ENCODE peak calls at places on chromosomes 6 and 20, in six cellular contexts. V, C, U, H, T and Q are unnamed samples. For H3K4me1 and H3K36me3, the result is how much of the 10 kb centered on the place peaks cover.

GRCh38 chr6:2989332-2990178 is 10.1 kb upstream of the NQO2 start:
- DNase-seq in V (peak), C (peak), U (peak), H (peak), T (peak), Q (peak)

GRCh38 chr6:37210313-37210898 is 40.5 kb downstream of the PIM1 start:
- DNase-seq in V (peak), C (peak), U (no peak), H (peak), T (peak), Q (peak)

GRCh38 chr6:28880894-28881780 is 42.6 kb downstream of the TRIM27 start:
- DNase-seq in V (peak), C (peak), U (peak), H (peak), T (peak), Q (peak)

GRCh38 chr6:46014511-46015118 is 1.0 kb downstream of the CLIC5 start:
- DNase-seq in V (peak), C (no peak), U (peak), H (no peak), T (peak), Q (peak)

GRCh38 chr6:4655196-4656025 is 120.8 kb upstream of the CDYL start:
- DNase-seq in V (peak), C (no peak), U (no peak), H (peak), T (no peak), Q (no peak)

GRCh38 chr20:16801919-16802651 is 53.9 kb downstream of the OTOR start:
- DNase-seq in V (peak), C (peak), U (peak), H (peak), T (peak), Q (peak)

GRCh38 chr6:136784910-136785746 is 7.1 kb downstream of the MAP3K5 start:
- DNase-seq in V (no peak), C (no peak), U (peak), H (peak), T (peak), Q (peak)

GRCh38 chr20:32828029-32828666 is 8.4 kb downstream of the MAPRE1 start:
- DNase-seq in V (no peak), C (no peak), U (no peak), H (no peak), T (no peak), Q (no peak)

GRCh38 chr6:126716826-126717514 is 377.1 kb downstream of the CENPW start:
- DNase-seq in V (no peak), C (peak), U (no peak), H (no peak), T (no peak), Q (peak)

GRCh38 chr20:18019068-18019467 is 38.6 kb downstream of the OVOL2 start:
- DNase-seq in V (peak), C (no peak), U (no peak), H (no peak), T (no peak), Q (no peak)

GRCh38 chr20:5977223-5977622 is 26.8 kb downstream of the MCM8 start:
- DNase-seq in V (no peak), C (peak), U (no peak), H (no peak), T (no peak), Q (no peak)

GRCh38 chr6:42140051-42140450 is 2.4 kb downstream of the C6orf132 start:
- DNase-seq in V (no peak), C (peak), U (no peak), H (no peak), T (peak), Q (peak)

GRCh38 chr20:51156796-51157119 is 133.9 kb upstream of the KCNG1 start:
- DNase-seq in V (no peak), C (no peak), U (no peak), H (no peak), T (no peak), Q (no peak)

GRCh38 chr20:49821850-49822249 is 9.2 kb downstream of the SLC9A8 start:
- DNase-seq in V (no peak), C (peak), U (no peak), H (no peak), T (no peak), Q (peak)
- TF ChIP-seq CTCF in V (no peak), C (peak), U (peak), H (no peak), T (no peak), Q (peak)

DNA sequence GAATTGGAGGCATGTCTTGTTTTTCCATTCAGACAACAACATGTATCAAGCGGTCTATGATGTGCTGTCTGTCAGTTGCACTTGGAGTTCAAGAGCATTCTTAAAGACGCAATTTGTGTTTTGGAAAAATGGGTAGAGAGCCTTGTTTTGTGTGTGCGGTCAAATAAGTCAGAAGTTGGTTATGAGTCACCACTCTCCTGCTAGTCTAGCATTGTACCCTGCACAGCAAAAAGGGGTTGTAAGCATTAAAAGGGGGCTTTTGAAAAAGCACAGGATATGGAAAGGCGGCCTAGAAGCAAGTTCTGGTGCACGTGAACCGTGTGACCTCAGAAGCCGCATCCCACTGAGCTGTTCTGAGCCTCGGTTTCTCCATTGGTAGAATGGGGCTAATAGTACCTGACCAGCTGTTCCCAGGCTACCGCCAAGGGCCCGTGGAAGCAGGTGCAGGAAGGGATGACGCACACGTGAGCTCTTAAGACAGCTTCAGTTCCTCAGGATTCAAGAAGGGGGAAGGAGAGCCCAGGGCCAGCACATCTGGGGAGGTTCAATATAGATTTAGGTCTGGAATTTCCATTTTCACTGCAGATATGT is 61.6 kb upstream of the SNX9 start:
- DNase-seq in V (no peak), C (peak), U (no peak), H (no peak), T (no peak), Q (no peak)
- H3K4me1 ChIP-seq in V (under half), C (half or more), U (half or more), H (under half), T (under half), Q (half or more)

GRCh38 chr6:116402108-116402507 is 31.4 kb downstream of the DSE start:
- DNase-seq in V (no peak), C (no peak), U (no peak), H (no peak), T (no peak), Q (no peak)
- H3K36me3 ChIP-seq in V (under half), C (under half), U (under half), H (under half), T (under half), Q (under half)

DNA sequence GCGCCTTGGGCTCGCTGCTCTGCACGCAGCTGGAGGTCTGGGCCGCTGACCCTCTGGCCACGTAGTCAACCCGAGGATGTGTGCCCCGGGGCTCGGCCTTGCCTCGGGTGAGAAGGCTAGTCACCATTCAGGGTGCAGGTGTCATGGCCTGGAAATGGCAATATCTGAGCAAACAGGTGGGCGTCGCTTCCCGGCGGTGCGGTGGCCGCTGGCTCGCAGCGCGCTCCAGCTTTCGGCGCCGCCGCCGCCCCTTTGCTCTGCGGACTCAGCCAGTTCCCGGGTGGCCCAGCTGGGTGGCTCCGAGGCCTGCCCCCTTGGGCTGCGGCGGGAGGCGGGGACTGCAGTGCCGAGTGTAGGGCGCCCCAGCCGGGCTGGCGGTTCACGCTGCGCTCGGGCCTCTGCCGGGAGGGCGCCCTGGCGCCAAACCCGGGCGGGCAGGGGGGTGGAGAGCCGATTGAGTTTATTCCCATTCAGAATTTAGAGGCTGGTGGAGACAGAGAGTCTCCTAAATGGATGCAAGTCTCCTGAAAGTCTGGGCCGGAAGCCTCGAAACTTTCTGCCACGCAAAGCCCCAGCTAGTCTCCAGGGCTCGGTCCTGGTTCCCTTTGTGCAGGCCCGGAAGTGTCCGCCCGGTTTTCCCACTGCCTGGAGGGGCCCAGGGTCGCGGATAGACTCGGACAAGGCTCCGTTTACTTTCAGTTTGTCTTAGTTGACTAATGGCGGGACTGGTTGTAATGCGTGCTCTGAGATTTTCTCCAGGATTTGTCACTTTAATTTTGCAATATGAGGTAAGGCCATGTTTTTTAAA is 11.3 kb upstream of the TFAP2A start:
- DNase-seq in V (peak), C (peak), U (no peak), H (no peak), T (no peak), Q (no peak)
- TF ChIP-seq CTCF in V (no peak), C (peak), U (no peak), H (no peak), T (no peak), Q (no peak)

GRCh38 chr6:159109391-159109790 is 59.8 kb upstream of the FNDC1 start:
- DNase-seq in V (no peak), C (no peak), U (no peak), H (no peak), T (no peak), Q (no peak)
- H3K4me1 ChIP-seq in V (under half), C (under half), U (under half), H (under half), T (under half), Q (under half)

GRCh38 chr6:44258325-44258863 is 1.1 kb upstream of the SLC35B2 start:
- DNase-seq in V (no peak), C (no peak), U (no peak), H (no peak), T (no peak), Q (no peak)

GRCh38 chr6:44258921-44259320 is 1.6 kb upstream of the SLC35B2 start:
- DNase-seq in V (no peak), C (no peak), U (no peak), H (no peak), T (no peak), Q (no peak)

GRCh38 chr6:44260451-44261297 is 3.3 kb upstream of the SLC35B2 start:
- DNase-seq in V (no peak), C (no peak), U (no peak), H (no peak), T (no peak), Q (no peak)

GRCh38 chr6:44261581-44261980 is 3.8 kb downstream of the NFKBIE start:
- DNase-seq in V (no peak), C (no peak), U (no peak), H (no peak), T (no peak), Q (no peak)

DNA sequence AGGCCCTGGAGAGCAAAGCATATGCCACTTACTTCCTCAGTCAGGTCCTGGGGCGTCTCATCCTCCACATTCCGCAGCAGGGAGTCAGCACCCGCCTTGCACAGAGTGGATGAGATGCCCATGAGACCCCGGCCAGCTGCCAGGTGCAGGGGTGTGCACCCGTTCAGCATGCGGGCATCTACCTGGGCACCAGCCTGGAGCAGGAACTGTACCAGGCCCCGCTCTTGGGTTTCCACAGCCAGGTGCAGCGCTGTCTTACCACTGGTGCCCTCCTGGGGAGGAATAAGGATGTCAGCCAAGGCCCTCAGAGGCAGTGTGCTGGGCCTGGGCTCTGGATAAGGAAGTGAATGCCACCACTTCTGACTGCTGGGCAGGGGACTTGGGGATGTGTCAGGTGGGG is 2.7 kb upstream of the SLC35B2 start:
- DNase-seq in V (no peak), C (no peak), U (no peak), H (no peak), T (no peak), Q (no peak)
- H3K36me3 ChIP-seq in V (under half), C (under half), U (under half), H (under half), T (under half), Q (under half)

GRCh38 chr6:33143113-33143760 is 49.0 kb downstream of the COL11A2 start:
- DNase-seq in V (peak), C (no peak), U (no peak), H (no peak), T (no peak), Q (no peak)
- TF ChIP-seq CTCF in V (peak), C (no peak), U (no peak), H (no peak), T (no peak), Q (no peak)